ENCODE peak calls at places on chromosomes 4 and X, in five cellular contexts. U is glomerular endothelial cell; F is DMS79 treated with DMSO at 0.1 percent for 48 hours; Y is cardiac fibroblast; D is central memory CD4-positive, alpha-beta T cell. K is an unnamed sample.
A peak's percentile ranks its signal among the peaks of the same experiment; 100 is the strongest.

GRCh38 chr4:5435823-5436222 is 272.5 kb downstream of the EVC2 start:
- DNase-seq in U (no peak), F (no peak), Y (no peak), D (no peak), K (no peak)

GRCh38 chrX:10444204-10444603 is 176.2 kb downstream of the MID1 start:
- DNase-seq in U (peak; percentile 2), F (no peak), Y (peak; percentile 5), D (no peak), K (no peak)

GRCh38 chr4:102868153-102868781 is 525 bp upstream of the CISD2 start:
- DNase-seq in U (no peak), F (no peak), Y (no peak), D (no peak), K (no peak)

GRCh38 chr4:126778348-126778747 is 854.4 kb upstream of the INTU start:
- DNase-seq in U (peak; percentile 57), F (no peak), Y (peak; percentile 78), D (no peak), K (no peak)

GRCh38 chr4:56972832-56973231 is 4.6 kb downstream of the NOA1 start:
- DNase-seq in U (no peak), F (no peak), Y (no peak), D (no peak), K (no peak)

GRCh38 chrX:153379971-153380581 is 21.1 kb downstream of the PNMA6E start:
- DNase-seq in U (no peak), F (peak; percentile 19), Y (peak; percentile 5), D (no peak), K (no peak)

GRCh38 chrX:3699841-3700381 is 13.5 kb downstream of the PRKX start:
- DNase-seq in U (no peak), F (no peak), Y (no peak), D (peak; percentile 23), K (no peak)

GRCh38 chrX:106451933-106452332 is 159.8 kb upstream of the RADX start:
- DNase-seq in U (no peak), F (no peak), Y (no peak), D (no peak), K (no peak)

GRCh38 chr4:101126044-101126443 is 221.3 kb downstream of the PPP3CA start:
- DNase-seq in U (no peak), F (no peak), Y (peak; percentile 31), D (no peak), K (no peak)

GRCh38 chr4:18012807-18013462 is 8.6 kb downstream of the LCORL start:
- DNase-seq in U (no peak), F (no peak), Y (no peak), D (no peak), K (no peak)

GRCh38 chrX:133999013-133999705 is 13.8 kb upstream of the GPC3 start:
- DNase-seq in U (no peak), F (no peak), Y (peak; percentile 70), D (no peak), K (no peak)

GRCh38 chr4:124278477-124278876 is 434.1 kb downstream of the ANKRD50 start:
- DNase-seq in U (no peak), F (no peak), Y (peak; percentile 84), D (no peak), K (no peak)

GRCh38 chr4:73620115-73620792 is at the start of gene RASSF6:
- DNase-seq in U (no peak), F (peak; percentile 16), Y (no peak), D (no peak), K (peak; percentile 36)

GRCh38 chrX:132837971-132838370 is 120.5 kb downstream of the HS6ST2 start:
- DNase-seq in U (no peak), F (no peak), Y (no peak), D (no peak), K (no peak)

GRCh38 chr4:10783351-10783750 is 98.8 kb upstream of the CLNK start:
- DNase-seq in U (peak; percentile 68), F (no peak), Y (peak; percentile 23), D (no peak), K (no peak)

GRCh38 chr4:140740422-140740821 is 15.8 kb downstream of the TBC1D9 start:
- DNase-seq in U (no peak), F (no peak), Y (no peak), D (no peak), K (no peak)

GRCh38 chr4:19806865-19807264 is 444.8 kb upstream of the SLIT2 start:
- DNase-seq in U (no peak), F (no peak), Y (no peak), D (no peak), K (no peak)

GRCh38 chr4:160319221-160319867 is 1216.5 kb downstream of the RAPGEF2 start:
- DNase-seq in U (no peak), F (no peak), Y (no peak), D (no peak), K (no peak)

GRCh38 chr4:51853027-51853682 is 10.2 kb downstream of the DCUN1D4 start:
- DNase-seq in U (no peak), F (no peak), Y (no peak), D (no peak), K (no peak)

GRCh38 chr4:187084696-187085095 is 361.0 kb upstream of the FAT1 start:
- DNase-seq in U (no peak), F (no peak), Y (no peak), D (no peak), K (no peak)

GRCh38 chr4:139540161-139540560 is 15.9 kb downstream of the SETD7 start:
- DNase-seq in U (no peak), F (no peak), Y (no peak), D (no peak), K (no peak)

GRCh38 chr4:18914182-18914581 is 892.6 kb upstream of the LCORL start:
- DNase-seq in U (no peak), F (no peak), Y (no peak), D (no peak), K (no peak)

GRCh38 chrX:119760026-119760902 is 1.9 kb downstream of the SOWAHD start:
- DNase-seq in U (no peak), F (no peak), Y (no peak), D (no peak), K (peak; percentile 32)

GRCh38 chr4:37246891-37247290 is 2.3 kb downstream of the NWD2 start:
- DNase-seq in U (no peak), F (no peak), Y (no peak), D (no peak), K (no peak)

GRCh38 chr4:37715889-37716402 is 29.8 kb upstream of the RELL1 start:
- DNase-seq in U (peak; percentile 48), F (peak; percentile 1), Y (peak; percentile 65), D (no peak), K (peak; percentile 46)

GRCh38 chr4:72701987-72702819 is 133.2 kb upstream of the ADAMTS3 start:
- DNase-seq in U (peak; percentile 39), F (no peak), Y (peak; percentile 72), D (peak; percentile 7), K (peak; percentile 26)

GRCh38 chr4:85681194-85681803 is 206.3 kb downstream of the ARHGAP24 start:
- DNase-seq in U (no peak), F (no peak), Y (peak; percentile 95), D (no peak), K (no peak)

GRCh38 chr4:48462363-48462762 is 20.8 kb upstream of the SLC10A4 start:
- DNase-seq in U (no peak), F (no peak), Y (no peak), D (no peak), K (no peak)

GRCh38 chr4:64594723-64595122 is 185.5 kb upstream of the TECRL start:
- DNase-seq in U (no peak), F (no peak), Y (no peak), D (no peak), K (no peak)

GRCh38 chr4:171813195-171813955 is at the start of gene GALNTL6:
- DNase-seq in U (no peak), F (peak; percentile 4), Y (no peak), D (no peak), K (peak; percentile 8)

GRCh38 chr4:147103403-147103946 is 157.8 kb upstream of the TTC29 start:
- DNase-seq in U (no peak), F (no peak), Y (peak; percentile 96), D (no peak), K (no peak)

GRCh38 chr4:116603096-116603495 is 482.3 kb downstream of the TRAM1L1 start:
- DNase-seq in U (no peak), F (no peak), Y (no peak), D (no peak), K (no peak)

K was measured in GM10248.